ENCODE peak calls at places on chromosomes 13 and 19, in eight cellular contexts. F is HepG2, V is H1, R is GM23338, H is K562, T is HCT116, L is GM12878, W is endothelial cell of umbilical vein. B is an unnamed sample.

GRCh38 chr13:93716623-93717022 is 490.0 kb downstream of the GPC6 start:
- DNase-seq in F (no peak), V (no peak), R (no peak), H (no peak), T (no peak), L (no peak), W (no peak), B (no peak)

GRCh38 chr13:112700291-112701060 is 10.6 kb downstream of the ATP11A start:
- DNase-seq in F (no peak), V (no peak), R (no peak), H (no peak), T (no peak), L (no peak), W (no peak), B (no peak)

GRCh38 chr19:11425719-11426457 is 6.8 kb upstream of the RGL3 start:
- DNase-seq in F (no peak), V (no peak), R (peak), H (peak), T (no peak), L (no peak), W (no peak), B (no peak)

GRCh38 chr19:2802826-2803225 is 16.8 kb upstream of the ZNF554 start:
- DNase-seq in F (no peak), V (no peak), R (no peak), H (no peak), T (no peak), L (no peak), W (no peak), B (no peak)

GRCh38 chr13:66265446-66265845 is 964.7 kb downstream of the PCDH9 start:
- DNase-seq in F (no peak), V (no peak), R (no peak), H (no peak), T (no peak), L (no peak), W (no peak), B (no peak)

GRCh38 chr13:72726721-72727416 is 560 bp downstream of the MZT1 start:
- DNase-seq in F (peak), V (no peak), R (peak), H (peak), T (peak), L (no peak), W (no peak), B (no peak)

GRCh38 chr13:64505511-64505910 is 2724.6 kb downstream of the PCDH9 start:
- DNase-seq in F (no peak), V (no peak), R (no peak), H (no peak), T (no peak), L (no peak), W (no peak), B (no peak)

GRCh38 chr13:33205804-33206221 is 79.7 kb downstream of the STARD13 start:
- DNase-seq in F (no peak), V (no peak), R (peak), H (no peak), T (no peak), L (no peak), W (peak), B (no peak)

GRCh38 chr13:44003481-44003880 is 123.8 kb downstream of the LACC1 start:
- DNase-seq in F (no peak), V (no peak), R (no peak), H (no peak), T (no peak), L (no peak), W (no peak), B (no peak)

DNA sequence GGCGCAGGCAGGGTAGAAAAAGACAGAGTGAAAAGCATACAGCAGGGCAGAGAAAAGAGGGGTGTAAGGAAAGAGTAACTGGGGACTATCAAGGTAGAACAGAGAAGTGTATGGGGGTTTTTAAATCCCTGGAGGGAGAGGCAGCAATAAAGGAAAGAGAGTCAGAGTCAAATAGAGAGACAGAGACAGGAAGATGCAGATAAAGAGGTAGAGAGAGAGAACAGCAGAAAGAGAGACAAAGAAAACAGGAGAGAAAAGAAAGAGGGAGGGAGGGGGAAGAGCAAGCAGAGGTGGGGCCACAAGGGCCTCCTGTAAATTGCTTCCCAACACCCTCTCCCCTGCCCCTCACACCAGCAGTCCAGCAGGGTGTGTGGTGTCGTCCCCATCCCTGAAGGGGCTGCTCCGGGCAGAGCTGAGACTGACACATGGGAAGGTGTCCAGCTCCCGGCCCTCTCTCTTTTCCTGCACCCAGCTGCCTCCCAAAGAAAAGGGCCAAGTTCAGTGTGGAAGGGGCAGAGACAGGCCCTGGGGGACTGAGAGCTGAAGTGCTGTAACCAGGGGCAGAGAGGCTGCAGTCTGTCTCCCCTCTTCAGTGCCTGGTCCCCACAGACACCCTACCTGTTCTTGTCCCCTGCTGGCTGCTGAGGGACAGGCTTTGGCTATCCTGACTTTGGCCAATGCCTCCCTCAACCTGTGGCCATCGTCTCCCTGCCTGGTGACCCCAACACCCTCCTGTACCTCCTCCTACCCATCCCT is 17.4 kb upstream of the POU2F2 start:
- DNase-seq in F (no peak), V (no peak), R (peak), H (no peak), T (no peak), L (no peak), W (no peak), B (no peak)
- TF ChIP-seq EZH2 in F (no peak), V (no peak), R (no peak), H (no peak), T (no peak), L (no peak), W (no peak), B (no peak)

GRCh38 chr13:28282451-28282850 is 144.1 kb downstream of the PAN3 start:
- DNase-seq in F (no peak), V (no peak), R (no peak), H (no peak), T (no peak), L (peak), W (no peak), B (no peak)
- H3K27ac ChIP-seq in F (no peak), V (no peak), R (no peak), H (no peak), T (no peak), L (no peak), W (no peak), B (no peak)

GRCh38 chr19:39425744-39426143 is 10.0 kb downstream of the RPS16 start:
- DNase-seq in F (no peak), V (no peak), R (no peak), H (no peak), T (no peak), L (no peak), W (no peak), B (no peak)

GRCh38 chr19:39426170-39426569 is 9.6 kb downstream of the RPS16 start:
- DNase-seq in F (no peak), V (no peak), R (no peak), H (no peak), T (no peak), L (no peak), W (no peak), B (no peak)

GRCh38 chr19:39427707-39428106 is 8.0 kb downstream of the RPS16 start:
- DNase-seq in F (no peak), V (no peak), R (no peak), H (no peak), T (no peak), L (no peak), W (no peak), B (no peak)

GRCh38 chr19:39430675-39431593 is 4.8 kb downstream of the RPS16 start:
- DNase-seq in F (peak), V (no peak), R (peak), H (peak), T (peak), L (no peak), W (peak), B (no peak)

GRCh38 chr19:39428309-39429112 is 7.2 kb downstream of the RPS16 start:
- DNase-seq in F (peak), V (no peak), R (peak), H (no peak), T (no peak), L (no peak), W (peak), B (no peak)
- TF ChIP-seq POLR2AphosphoS5 in F (no peak), V (peak), R (peak), H (no peak), T (no peak), L (peak), W (no peak), B (no peak)

GRCh38 chr13:20521388-20521787 is 4.3 kb downstream of the CRYL1 start:
- DNase-seq in F (no peak), V (no peak), R (peak), H (no peak), T (no peak), L (no peak), W (no peak), B (peak)

GRCh38 chr13:20528451-20528850 is 2.8 kb upstream of the CRYL1 start:
- DNase-seq in F (no peak), V (no peak), R (no peak), H (no peak), T (no peak), L (peak), W (no peak), B (no peak)

GRCh38 chr13:20525601-20526544 is at the start of gene CRYL1:
- DNase-seq in F (peak), V (no peak), R (peak), H (peak), T (no peak), L (peak), W (peak), B (no peak)

GRCh38 chr13:20526664-20527063 is 1.0 kb upstream of the CRYL1 start:
- DNase-seq in F (peak), V (no peak), R (no peak), H (no peak), T (no peak), L (no peak), W (peak), B (no peak)

DNA sequence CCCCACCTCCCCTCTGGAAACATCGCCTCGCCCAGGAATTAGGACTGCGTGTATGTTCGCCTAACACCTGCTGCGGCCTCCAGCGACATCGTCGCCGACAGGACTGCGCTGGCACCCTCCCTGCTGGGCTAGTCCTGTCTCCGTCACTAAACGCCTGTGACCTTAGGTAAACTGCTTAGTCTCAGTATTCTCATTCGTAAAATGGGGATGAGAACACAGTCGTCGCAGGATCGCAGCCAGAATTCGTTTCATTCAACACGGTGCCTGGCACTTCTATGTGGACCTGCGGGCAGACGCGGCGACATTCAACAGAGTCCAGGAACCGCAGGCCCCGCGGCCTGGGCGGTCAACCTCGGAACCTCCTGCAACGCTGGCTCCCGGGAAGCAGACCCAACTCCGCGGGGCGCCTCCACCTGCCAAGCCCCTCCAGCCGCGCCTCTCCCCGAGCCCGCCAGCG is 485 bp downstream of the CRYL1 start:
- DNase-seq in F (peak), V (no peak), R (peak), H (peak), T (no peak), L (no peak), W (peak), B (no peak)
- TF ChIP-seq EZH2 in F (no peak), V (no peak), R (no peak), H (no peak), T (no peak), L (no peak), W (no peak), B (no peak)

GRCh38 chr19:1270854-1271527 is 1.9 kb downstream of the CIRBP start:
- DNase-seq in F (no peak), V (no peak), R (no peak), H (no peak), T (no peak), L (no peak), W (no peak), B (no peak)

GRCh38 chr19:1271528-1272422 is 2.6 kb downstream of the CIRBP start:
- DNase-seq in F (no peak), V (no peak), R (no peak), H (no peak), T (no peak), L (no peak), W (no peak), B (no peak)

GRCh38 chr19:1273263-1274041 is 1.9 kb upstream of the FAM174C start:
- DNase-seq in F (no peak), V (no peak), R (no peak), H (no peak), T (no peak), L (no peak), W (no peak), B (no peak)

GRCh38 chr19:1274081-1274851 is 1.1 kb upstream of the FAM174C start:
- DNase-seq in F (no peak), V (no peak), R (no peak), H (no peak), T (no peak), L (no peak), W (no peak), B (no peak)

DNA sequence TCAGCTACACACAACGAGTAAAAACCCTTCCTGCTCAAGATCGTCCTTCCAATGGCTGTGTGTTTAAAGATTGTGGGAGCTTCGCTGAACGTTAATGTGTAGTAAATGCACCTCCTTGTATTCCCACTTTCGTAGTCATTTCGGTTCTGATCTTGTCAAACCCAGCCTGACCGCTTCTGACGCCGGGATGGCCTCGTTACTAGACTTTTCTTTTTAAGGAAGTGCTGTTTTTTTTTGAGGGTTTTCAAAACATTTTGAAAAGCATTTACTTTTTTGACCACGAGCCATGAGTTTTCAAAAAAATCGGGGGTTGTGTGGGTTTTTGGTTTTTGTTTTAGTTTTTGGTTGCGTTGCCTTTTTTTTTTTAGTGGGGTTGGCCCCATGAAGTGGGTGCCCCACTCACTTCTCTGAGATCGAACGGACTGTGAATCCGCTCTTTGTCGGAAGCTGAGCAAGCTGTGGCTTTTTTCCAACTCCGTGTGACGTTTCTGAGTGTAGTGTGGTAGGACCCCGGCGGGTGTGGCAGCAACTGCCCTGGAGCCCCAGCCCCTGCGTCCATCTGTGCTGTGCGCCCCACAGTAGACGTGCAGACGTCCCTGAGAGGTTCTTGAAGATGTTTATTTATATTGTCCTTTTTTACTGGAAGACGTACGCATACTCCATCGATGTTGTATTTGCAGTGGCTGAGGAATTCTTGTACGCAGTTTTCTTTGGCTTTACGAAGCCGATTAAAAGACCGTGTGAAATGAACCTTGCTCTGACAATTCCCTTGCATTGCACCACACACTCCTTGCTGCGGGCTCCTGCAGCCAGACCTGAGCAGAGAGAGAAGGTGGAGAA is 2.7 kb upstream of the FAM174C start:
- DNase-seq in F (no peak), V (no peak), R (no peak), H (no peak), T (no peak), L (no peak), W (no peak), B (no peak)
- H3K27ac ChIP-seq in F (no peak), V (no peak), R (peak), H (peak), T (peak), L (no peak), W (no peak), B (peak)

DNA sequence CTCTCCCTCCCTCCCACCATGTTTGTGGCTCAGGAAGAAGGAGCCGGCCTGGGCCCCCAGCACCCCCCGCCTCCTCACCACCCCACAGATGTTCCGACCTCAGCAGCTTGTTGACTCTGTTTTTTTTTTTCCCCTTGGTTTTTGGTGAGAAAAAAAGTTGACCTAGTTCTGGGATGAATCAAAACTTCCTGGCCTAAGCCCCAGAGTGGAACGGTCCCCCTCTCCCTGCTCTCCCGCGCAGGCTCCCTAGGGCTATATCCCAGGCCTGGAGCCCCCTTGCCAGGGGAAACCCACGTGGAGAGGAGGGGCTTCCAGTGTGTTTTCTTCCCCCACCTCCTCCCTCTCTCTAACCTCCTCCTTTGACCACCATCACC is 4.0 kb downstream of the COL5A3 start:
- DNase-seq in F (no peak), V (no peak), R (no peak), H (no peak), T (no peak), L (no peak), W (no peak), B (no peak)
- TF ChIP-seq POLR2AphosphoS5 in F (no peak), V (no peak), R (no peak), H (no peak), T (no peak), L (no peak), W (no peak), B (no peak)

GRCh38 chr19:12984683-12985048 is 10.6 kb upstream of the NFIX start:
- DNase-seq in F (no peak), V (no peak), R (no peak), H (no peak), T (no peak), L (no peak), W (no peak), B (no peak)

GRCh38 chr19:12983561-12984142 is 11.6 kb upstream of the NFIX start:
- DNase-seq in F (peak), V (no peak), R (peak), H (peak), T (peak), L (no peak), W (peak), B (no peak)

GRCh38 chr19:12982648-12983047 is 12.6 kb upstream of the NFIX start:
- DNase-seq in F (no peak), V (no peak), R (no peak), H (no peak), T (no peak), L (no peak), W (no peak), B (no peak)

GRCh38 chr19:12984143-12984627 is 11.1 kb upstream of the NFIX start:
- DNase-seq in F (no peak), V (no peak), R (no peak), H (no peak), T (no peak), L (no peak), W (no peak), B (no peak)

GRCh38 chr19:12983091-12983490 is 12.2 kb upstream of the NFIX start:
- DNase-seq in F (no peak), V (no peak), R (no peak), H (no peak), T (no peak), L (no peak), W (no peak), B (no peak)
- TF ChIP-seq EZH2 in F (no peak), V (peak), R (no peak), H (no peak), T (no peak), L (no peak), W (no peak), B (no peak)

GRCh38 chr13:108263961-108264360 is 5.6 kb upstream of the TNFSF13B start:
- DNase-seq in F (no peak), V (no peak), R (no peak), H (no peak), T (no peak), L (no peak), W (no peak), B (no peak)

GRCh38 chr13:108269601-108270328 is at the start of gene TNFSF13B:
- DNase-seq in F (peak), V (peak), R (peak), H (no peak), T (no peak), L (peak), W (peak), B (no peak)

GRCh38 chr13:108268713-108269112 is 805 bp upstream of the TNFSF13B start:
- DNase-seq in F (no peak), V (no peak), R (no peak), H (no peak), T (no peak), L (no peak), W (no peak), B (no peak)

GRCh38 chr13:108267338-108267737 is 2.2 kb upstream of the TNFSF13B start:
- DNase-seq in F (no peak), V (no peak), R (no peak), H (no peak), T (no peak), L (no peak), W (no peak), B (no peak)

DNA sequence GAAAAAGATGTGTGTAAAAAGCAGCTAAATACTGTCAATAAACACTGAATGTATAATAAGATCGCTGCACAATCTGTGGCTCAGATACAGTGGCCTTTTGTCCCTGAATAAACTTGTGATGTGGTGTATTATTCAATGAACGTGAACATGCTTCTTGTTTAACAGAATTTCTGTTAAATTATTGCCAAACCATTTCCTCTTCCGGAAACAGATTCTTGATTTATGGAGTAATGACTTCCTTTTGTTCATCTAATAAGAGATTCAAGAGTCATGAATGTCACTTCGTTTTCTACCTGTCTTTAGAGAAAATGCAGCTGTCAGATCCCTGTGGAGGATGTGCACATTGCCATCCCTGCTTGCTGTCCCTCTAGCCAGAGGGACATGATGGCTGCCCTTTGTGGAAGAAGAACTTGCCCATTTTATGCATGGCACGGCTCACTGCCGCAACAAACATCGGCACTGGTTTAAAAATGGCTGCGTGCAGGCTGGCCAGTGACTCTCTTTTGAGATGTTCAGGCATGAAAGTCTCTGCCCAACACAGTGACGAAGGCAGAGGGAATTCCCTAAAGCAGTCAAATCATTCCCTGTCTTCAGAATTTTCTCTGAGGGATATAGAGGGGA is 3.1 kb upstream of the TNFSF13B start:
- DNase-seq in F (no peak), V (no peak), R (no peak), H (no peak), T (no peak), L (no peak), W (peak), B (peak)
- H3K27ac ChIP-seq in F (no peak), V (no peak), R (no peak), H (no peak), T (no peak), L (peak), W (no peak), B (peak)

B was measured in SK-N-MC.